ENCODE peak calls at places on chromosomes 6 and 20, in eight cellular contexts. One of them, this sample, is unnamed.
A peak's percentile ranks its signal among the peaks of the same experiment; 100 is the strongest.

GRCh38 chr6:142165227-142165626 is 18.2 kb downstream of the VTA1 start:
- DNase-seq in heart left ventricle: no peak
- DNase-seq in cardiac muscle cell: no peak
- DNase-seq in SK-N-SH: no peak
- DNase-seq in heart right ventricle: no peak
- DNase-seq in effector memory CD4-positive, alpha-beta T cell: no peak
- DNase-seq in spleen: no peak
- DNase-seq in pancreas: no peak
- DNase-seq in this sample: no peak

GRCh38 chr6:70277480-70277879 is 25.4 kb downstream of the COL9A1 start:
- DNase-seq in heart right ventricle: no peak
- DNase-seq in spleen: no peak
- DNase-seq in pancreas: no peak
- DNase-seq in SK-N-SH: no peak
- DNase-seq in cardiac muscle cell: no peak
- DNase-seq in heart left ventricle: no peak
- DNase-seq in effector memory CD4-positive, alpha-beta T cell: no peak
- DNase-seq in this sample: no peak

GRCh38 chr6:161374971-161375873 is 101.4 kb upstream of the AGPAT4 start:
- DNase-seq in heart right ventricle: peak; percentile 48
- DNase-seq in pancreas: peak; percentile 43
- DNase-seq in SK-N-SH: peak; percentile 78
- DNase-seq in cardiac muscle cell: peak; percentile 48
- DNase-seq in heart left ventricle: peak; percentile 59
- DNase-seq in spleen: peak; percentile 84
- DNase-seq in effector memory CD4-positive, alpha-beta T cell: no peak
- DNase-seq in this sample: no peak

GRCh38 chr6:73577605-73578160 is 56.9 kb upstream of the EEF1A1 start:
- DNase-seq in heart left ventricle: no peak
- DNase-seq in pancreas: no peak
- DNase-seq in spleen: no peak
- DNase-seq in SK-N-SH: no peak
- DNase-seq in cardiac muscle cell: no peak
- DNase-seq in heart right ventricle: no peak
- DNase-seq in effector memory CD4-positive, alpha-beta T cell: no peak
- DNase-seq in this sample: no peak

GRCh38 chr6:41659935-41660334 is 21.7 kb downstream of the MDFI start:
- DNase-seq in SK-N-SH: no peak
- DNase-seq in heart left ventricle: no peak
- DNase-seq in heart right ventricle: no peak
- DNase-seq in pancreas: no peak
- DNase-seq in effector memory CD4-positive, alpha-beta T cell: no peak
- DNase-seq in spleen: peak; percentile 46
- DNase-seq in cardiac muscle cell: no peak
- DNase-seq in this sample: no peak

GRCh38 chr6:26421259-26422144 is 18.8 kb upstream of the BTN3A3 start:
- DNase-seq in pancreas: peak; percentile 68
- DNase-seq in SK-N-SH: peak; percentile 82
- DNase-seq in heart right ventricle: peak; percentile 53
- DNase-seq in spleen: peak; percentile 89
- DNase-seq in effector memory CD4-positive, alpha-beta T cell: peak; percentile 22
- DNase-seq in cardiac muscle cell: peak; percentile 90
- DNase-seq in heart left ventricle: peak; percentile 71
- DNase-seq in this sample: peak; percentile 87

GRCh38 chr6:28943223-28943556 is 19.4 kb upstream of the TRIM27 start:
- DNase-seq in cardiac muscle cell: no peak
- DNase-seq in effector memory CD4-positive, alpha-beta T cell: no peak
- DNase-seq in spleen: no peak
- DNase-seq in pancreas: no peak
- DNase-seq in heart left ventricle: no peak
- DNase-seq in heart right ventricle: no peak
- DNase-seq in SK-N-SH: no peak
- DNase-seq in this sample: no peak

GRCh38 chr20:33649201-33649631 is 12.9 kb upstream of the C20orf144 start:
- DNase-seq in pancreas: peak; percentile 20
- DNase-seq in spleen: peak; percentile 68
- DNase-seq in cardiac muscle cell: no peak
- DNase-seq in heart right ventricle: peak; percentile 72
- DNase-seq in heart left ventricle: no peak
- DNase-seq in SK-N-SH: peak; percentile 87
- DNase-seq in effector memory CD4-positive, alpha-beta T cell: no peak
- DNase-seq in this sample: no peak

GRCh38 chr6:164927288-164928040 is 381.9 kb downstream of the C6orf118 start:
- DNase-seq in SK-N-SH: peak; percentile 75
- DNase-seq in cardiac muscle cell: peak; percentile 77
- DNase-seq in heart left ventricle: peak; percentile 61
- DNase-seq in spleen: peak; percentile 87
- DNase-seq in pancreas: peak; percentile 74
- DNase-seq in effector memory CD4-positive, alpha-beta T cell: no peak
- DNase-seq in heart right ventricle: peak; percentile 74
- DNase-seq in this sample: peak; percentile 61

GRCh38 chr6:13700232-13700631 is 11.4 kb downstream of the RANBP9 start:
- DNase-seq in effector memory CD4-positive, alpha-beta T cell: no peak
- DNase-seq in heart left ventricle: no peak
- DNase-seq in pancreas: no peak
- DNase-seq in SK-N-SH: no peak
- DNase-seq in spleen: no peak
- DNase-seq in heart right ventricle: no peak
- DNase-seq in cardiac muscle cell: no peak
- DNase-seq in this sample: no peak

GRCh38 chr6:13696226-13696625 is 15.4 kb downstream of the RANBP9 start:
- DNase-seq in heart right ventricle: no peak
- DNase-seq in cardiac muscle cell: no peak
- DNase-seq in SK-N-SH: no peak
- DNase-seq in effector memory CD4-positive, alpha-beta T cell: no peak
- DNase-seq in heart left ventricle: no peak
- DNase-seq in pancreas: no peak
- DNase-seq in spleen: no peak
- DNase-seq in this sample: no peak

GRCh38 chr6:13695217-13695616 is 16.4 kb downstream of the RANBP9 start:
- DNase-seq in cardiac muscle cell: no peak
- DNase-seq in heart right ventricle: no peak
- DNase-seq in pancreas: no peak
- DNase-seq in SK-N-SH: no peak
- DNase-seq in spleen: no peak
- DNase-seq in effector memory CD4-positive, alpha-beta T cell: no peak
- DNase-seq in heart left ventricle: no peak
- DNase-seq in this sample: no peak

GRCh38 chr6:13697857-13698256 is 13.8 kb downstream of the RANBP9 start:
- DNase-seq in heart left ventricle: no peak
- DNase-seq in SK-N-SH: no peak
- DNase-seq in cardiac muscle cell: no peak
- DNase-seq in effector memory CD4-positive, alpha-beta T cell: no peak
- DNase-seq in heart right ventricle: no peak
- DNase-seq in spleen: no peak
- DNase-seq in pancreas: no peak
- DNase-seq in this sample: no peak

DNA sequence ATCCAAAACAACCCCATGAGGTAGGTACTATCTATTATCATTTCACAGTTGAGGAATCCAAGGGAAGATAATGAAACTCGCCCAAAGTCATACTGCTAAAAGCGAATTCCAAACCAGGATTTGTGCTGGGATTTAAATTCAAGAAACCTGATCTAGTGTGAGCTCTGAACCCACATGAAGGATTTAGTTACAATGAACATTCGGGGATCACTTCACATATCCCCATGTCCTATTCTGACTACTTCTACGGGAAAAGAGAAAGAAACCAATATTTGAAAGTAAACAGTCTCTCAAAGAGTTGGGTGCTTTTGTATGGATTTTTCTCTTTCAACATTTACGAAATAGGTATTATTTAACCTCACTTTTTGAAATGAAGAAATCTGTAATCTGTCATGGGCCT is 12.9 kb downstream of the RANBP9 start:
- DNase-seq in SK-N-SH: no peak
- DNase-seq in pancreas: no peak
- DNase-seq in heart right ventricle: no peak
- DNase-seq in spleen: no peak
- DNase-seq in cardiac muscle cell: no peak
- DNase-seq in heart left ventricle: no peak
- DNase-seq in effector memory CD4-positive, alpha-beta T cell: no peak
- DNase-seq in this sample: no peak
- H3K4me1 ChIP-seq in SK-N-SH: peaks cover 38% of the 10 kb centered on the region
- H3K4me1 ChIP-seq in pancreas: peaks cover 5% of the 10 kb centered on the region
- H3K4me1 ChIP-seq in heart right ventricle: peaks cover 59% of the 10 kb centered on the region
- H3K4me1 ChIP-seq in spleen: peaks cover 41% of the 10 kb centered on the region
- H3K4me1 ChIP-seq in cardiac muscle cell: peaks cover 3% of the 10 kb centered on the region
- H3K4me1 ChIP-seq in heart left ventricle: peaks cover 6% of the 10 kb centered on the region
- H3K4me1 ChIP-seq in effector memory CD4-positive, alpha-beta T cell: peaks cover 38% of the 10 kb centered on the region
- H3K4me1 ChIP-seq in this sample: peaks cover 42% of the 10 kb centered on the region

GRCh38 chr20:20297752-20298151 is 70.2 kb upstream of the INSM1 start:
- DNase-seq in cardiac muscle cell: no peak
- DNase-seq in effector memory CD4-positive, alpha-beta T cell: no peak
- DNase-seq in pancreas: no peak
- DNase-seq in spleen: no peak
- DNase-seq in SK-N-SH: no peak
- DNase-seq in heart left ventricle: no peak
- DNase-seq in heart right ventricle: no peak
- DNase-seq in this sample: no peak

GRCh38 chr20:20297181-20297580 is 70.7 kb upstream of the INSM1 start:
- DNase-seq in SK-N-SH: no peak
- DNase-seq in effector memory CD4-positive, alpha-beta T cell: no peak
- DNase-seq in heart left ventricle: no peak
- DNase-seq in cardiac muscle cell: no peak
- DNase-seq in pancreas: no peak
- DNase-seq in heart right ventricle: no peak
- DNase-seq in spleen: no peak
- DNase-seq in this sample: no peak

GRCh38 chr20:20303320-20303719 is 64.6 kb upstream of the INSM1 start:
- DNase-seq in SK-N-SH: no peak
- DNase-seq in heart right ventricle: no peak
- DNase-seq in spleen: no peak
- DNase-seq in heart left ventricle: no peak
- DNase-seq in effector memory CD4-positive, alpha-beta T cell: no peak
- DNase-seq in cardiac muscle cell: no peak
- DNase-seq in pancreas: no peak
- DNase-seq in this sample: no peak

GRCh38 chr20:20303742-20304141 is 64.2 kb upstream of the INSM1 start:
- DNase-seq in effector memory CD4-positive, alpha-beta T cell: no peak
- DNase-seq in heart right ventricle: peak; percentile 30
- DNase-seq in SK-N-SH: no peak
- DNase-seq in cardiac muscle cell: no peak
- DNase-seq in heart left ventricle: peak; percentile 32
- DNase-seq in pancreas: no peak
- DNase-seq in spleen: no peak
- DNase-seq in this sample: no peak

DNA sequence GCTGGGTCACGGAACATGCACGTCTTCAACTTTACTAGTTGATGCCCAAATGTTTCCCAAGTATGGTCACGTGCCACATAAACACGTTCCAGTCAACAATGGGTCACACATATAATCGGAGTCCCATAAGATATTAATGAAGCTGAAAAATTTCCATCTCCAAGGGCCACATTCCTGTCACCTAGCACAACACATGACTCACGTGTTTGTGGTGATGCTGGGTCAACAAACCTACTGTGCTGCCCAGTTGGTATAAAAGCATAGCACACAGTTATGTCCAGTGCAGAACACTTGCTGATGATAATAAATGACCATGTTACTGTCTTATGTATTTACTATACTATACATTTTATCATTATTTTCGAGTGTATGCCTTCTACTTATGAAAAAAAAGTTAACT is 68.0 kb upstream of the INSM1 start:
- DNase-seq in effector memory CD4-positive, alpha-beta T cell: no peak
- DNase-seq in heart left ventricle: no peak
- DNase-seq in pancreas: no peak
- DNase-seq in spleen: no peak
- DNase-seq in cardiac muscle cell: no peak
- DNase-seq in heart right ventricle: no peak
- DNase-seq in SK-N-SH: no peak
- DNase-seq in this sample: no peak
- H3K27ac ChIP-seq in effector memory CD4-positive, alpha-beta T cell: no peak overlapping the region
- H3K27ac ChIP-seq in heart left ventricle: no peak overlapping the region
- H3K27ac ChIP-seq in pancreas: no peak overlapping the region
- H3K27ac ChIP-seq in spleen: no peak overlapping the region
- H3K27ac ChIP-seq in cardiac muscle cell: no peak overlapping the region
- H3K27ac ChIP-seq in heart right ventricle: no peak overlapping the region
- H3K27ac ChIP-seq in SK-N-SH: no peak overlapping the region
- H3K27ac ChIP-seq in this sample: no peak overlapping the region

GRCh38 chr20:63218701-63219446 is 2.9 kb upstream of the YTHDF1 start:
- DNase-seq in heart right ventricle: no peak
- DNase-seq in pancreas: no peak
- DNase-seq in effector memory CD4-positive, alpha-beta T cell: no peak
- DNase-seq in SK-N-SH: no peak
- DNase-seq in cardiac muscle cell: no peak
- DNase-seq in heart left ventricle: no peak
- DNase-seq in spleen: no peak
- DNase-seq in this sample: no peak
- H3K9me3 ChIP-seq in heart right ventricle: no peaks in the 10 kb centered on the region
- H3K9me3 ChIP-seq in pancreas: no peaks in the 10 kb centered on the region
- H3K9me3 ChIP-seq in effector memory CD4-positive, alpha-beta T cell: no peaks in the 10 kb centered on the region
- H3K9me3 ChIP-seq in SK-N-SH: no peaks in the 10 kb centered on the region
- H3K9me3 ChIP-seq in cardiac muscle cell: no peaks in the 10 kb centered on the region
- H3K9me3 ChIP-seq in heart left ventricle: no peaks in the 10 kb centered on the region
- H3K9me3 ChIP-seq in spleen: no peaks in the 10 kb centered on the region
- H3K9me3 ChIP-seq in this sample: no peaks in the 10 kb centered on the region

DNA sequence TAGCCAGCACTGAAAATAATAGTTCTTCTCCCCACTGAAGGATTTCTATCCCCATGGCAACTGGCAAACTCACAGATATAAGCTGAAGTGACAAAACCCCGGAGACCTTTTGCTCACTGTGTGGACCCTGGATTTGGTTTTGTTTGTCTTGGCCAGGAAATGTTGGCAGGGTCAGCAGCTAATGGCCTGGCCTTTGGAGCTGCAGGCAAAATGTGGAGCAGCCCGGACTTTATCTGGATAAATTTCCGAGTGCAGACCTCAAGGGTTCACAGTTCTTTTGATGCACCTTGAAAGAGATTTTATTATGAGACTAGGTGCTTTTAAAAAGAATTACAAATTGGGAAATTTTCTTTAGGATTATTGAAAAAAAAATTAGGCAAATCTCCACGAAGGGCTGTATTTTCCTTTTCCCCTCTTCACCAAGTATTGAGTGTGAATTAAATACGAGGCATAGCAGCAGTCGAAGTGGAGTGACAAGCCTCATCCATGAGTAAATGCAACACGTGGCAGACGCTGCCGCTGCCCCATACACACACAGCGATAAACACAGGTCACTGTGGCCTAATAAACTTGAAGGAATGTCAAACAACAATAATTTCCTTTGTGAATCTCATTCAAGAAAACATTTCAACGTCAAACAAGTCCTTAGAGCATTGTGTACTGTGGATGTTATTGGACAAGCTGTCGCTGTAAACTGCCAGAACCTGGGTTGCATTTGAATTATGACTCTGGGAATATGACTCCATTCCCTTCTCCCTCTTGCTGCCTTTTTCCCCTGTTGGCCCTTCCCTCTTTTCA is 35.1 kb upstream of the CCN6 start:
- DNase-seq in cardiac muscle cell: no peak
- DNase-seq in spleen: no peak
- DNase-seq in heart left ventricle: peak; percentile 71
- DNase-seq in SK-N-SH: peak; percentile 61
- DNase-seq in heart right ventricle: peak; percentile 41
- DNase-seq in effector memory CD4-positive, alpha-beta T cell: no peak
- DNase-seq in pancreas: peak; percentile 27
- DNase-seq in this sample: peak; percentile 79
- H3K4me1 ChIP-seq in cardiac muscle cell: no peaks in the 10 kb centered on the region
- H3K4me1 ChIP-seq in spleen: no peaks in the 10 kb centered on the region
- H3K4me1 ChIP-seq in heart left ventricle: peaks cover 14% of the 10 kb centered on the region
- H3K4me1 ChIP-seq in SK-N-SH: no peaks in the 10 kb centered on the region
- H3K4me1 ChIP-seq in heart right ventricle: peaks cover 63% of the 10 kb centered on the region
- H3K4me1 ChIP-seq in effector memory CD4-positive, alpha-beta T cell: peaks cover 6% of the 10 kb centered on the region
- H3K4me1 ChIP-seq in pancreas: no peaks in the 10 kb centered on the region
- H3K4me1 ChIP-seq in this sample: peaks cover 49% of the 10 kb centered on the region

This sample was measured in SJSA1.